ENCODE peak calls at places on chromosome 3, in six cellular contexts. C is psoas muscle; U is body of pancreas; G is RWPE2; S is CD8-positive, alpha-beta memory T cell; I is esophagus squamous epithelium. H is an unnamed sample. For H3K4me1, the result is how much of the 10 kb centered on the place peaks cover.

GRCh38 chr3:196165850-196166249 is 45.4 kb downstream of the ZDHHC19 start:
- DNase-seq in C (peak), U (no peak), G (no peak), S (no peak), I (no peak), H (no peak)

GRCh38 chr3:51544011-51544775 is 5.7 kb downstream of the RAD54L2 start:
- DNase-seq in C (no peak), U (no peak), G (no peak), S (no peak), I (no peak), H (no peak)

GRCh38 chr3:159765860-159766294 is 222.8 kb upstream of the IL12A start:
- DNase-seq in C (no peak), U (no peak), G (no peak), S (no peak), I (no peak), H (no peak)

GRCh38 chr3:179510496-179510895 is 52.2 kb upstream of the ACTL6A start:
- DNase-seq in C (no peak), U (no peak), G (no peak), S (no peak), I (no peak), H (no peak)

GRCh38 chr3:48575366-48575765 is 11.8 kb upstream of the UCN2 start:
- DNase-seq in C (no peak), U (no peak), G (no peak), S (no peak), I (no peak), H (no peak)

GRCh38 chr3:65728138-65728537 is 310.6 kb downstream of the MAGI1 start:
- DNase-seq in C (no peak), U (no peak), G (no peak), S (no peak), I (no peak), H (no peak)

GRCh38 chr3:182837855-182838454 is 44.7 kb downstream of the ATP11B start:
- DNase-seq in C (no peak), U (no peak), G (no peak), S (no peak), I (no peak), H (no peak)

GRCh38 chr3:119194237-119195150 is 21.1 kb downstream of the UPK1B start:
- DNase-seq in C (no peak), U (no peak), G (no peak), S (no peak), I (no peak), H (no peak)

GRCh38 chr3:124995460-124995994 is 60.3 kb downstream of the HEG1 start:
- DNase-seq in C (peak), U (peak), G (no peak), S (peak), I (no peak), H (peak)

GRCh38 chr3:188123170-188123920 is 30.6 kb upstream of the LPP start:
- DNase-seq in C (no peak), U (no peak), G (no peak), S (no peak), I (no peak), H (no peak)

GRCh38 chr3:10524799-10525301 is 19.5 kb upstream of the ATP2B2 start:
- DNase-seq in C (no peak), U (no peak), G (no peak), S (peak), I (no peak), H (peak)

GRCh38 chr3:112806903-112807302 is 39.8 kb downstream of the CD200R1L start:
- DNase-seq in C (no peak), U (no peak), G (no peak), S (no peak), I (no peak), H (no peak)

GRCh38 chr3:156787926-156788663 is 38.1 kb upstream of the LEKR1 start:
- DNase-seq in C (no peak), U (no peak), G (no peak), S (no peak), I (no peak), H (no peak)

GRCh38 chr3:110925804-110926203 is 145.8 kb upstream of the NECTIN3 start:
- DNase-seq in C (no peak), U (peak), G (no peak), S (no peak), I (no peak), H (no peak)

GRCh38 chr3:184562875-184563568 is 1.4 kb downstream of the EPHB3 start:
- DNase-seq in C (no peak), U (peak), G (no peak), S (no peak), I (no peak), H (no peak)
- H3K4me3 ChIP-seq in C (peak), U (peak), G (peak), S (no peak), I (peak), H (peak)

GRCh38 chr3:42009456-42009855 is 47.6 kb upstream of the ULK4 start:
- DNase-seq in C (no peak), U (no peak), G (no peak), S (no peak), I (no peak), H (no peak)
- H3K4me1 ChIP-seq in C (under half), U (under half), G (under half), S (under half), I (under half), H (under half)

GRCh38 chr3:30523366-30523765 is 83.0 kb upstream of the TGFBR2 start:
- DNase-seq in C (no peak), U (no peak), G (no peak), S (no peak), I (no peak), H (no peak)

GRCh38 chr3:30527186-30527585 is 79.2 kb upstream of the TGFBR2 start:
- DNase-seq in C (no peak), U (no peak), G (no peak), S (no peak), I (no peak), H (no peak)

GRCh38 chr3:30524357-30525040 is 81.9 kb upstream of the TGFBR2 start:
- DNase-seq in C (no peak), U (no peak), G (no peak), S (no peak), I (no peak), H (no peak)

GRCh38 chr3:30527720-30528119 is 78.7 kb upstream of the TGFBR2 start:
- DNase-seq in C (no peak), U (no peak), G (no peak), S (no peak), I (no peak), H (no peak)

GRCh38 chr3:30526031-30526430 is 80.4 kb upstream of the TGFBR2 start:
- DNase-seq in C (no peak), U (no peak), G (no peak), S (no peak), I (no peak), H (no peak)
- H3K4me3 ChIP-seq in C (no peak), U (no peak), G (no peak), S (no peak), I (no peak), H (no peak)

GRCh38 chr3:12630292-12630691 is 33.6 kb downstream of the RAF1 start:
- DNase-seq in C (no peak), U (no peak), G (no peak), S (no peak), I (no peak), H (no peak)
- H3K4me1 ChIP-seq in C (half or more), U (half or more), G (under half), S (under half), I (under half), H (half or more)

GRCh38 chr3:73502609-73503560 is 121.9 kb downstream of the PDZRN3 start:
- DNase-seq in C (peak), U (peak), G (no peak), S (no peak), I (no peak), H (peak)
- H3K4me3 ChIP-seq in C (peak), U (no peak), G (no peak), S (no peak), I (no peak), H (no peak)

GRCh38 chr3:72270072-72270611 is 485.2 kb upstream of the PROK2 start:
- DNase-seq in C (peak), U (peak), G (no peak), S (no peak), I (peak), H (peak)
- H3K4me1 ChIP-seq in C (under half), U (under half), G (under half), S (under half), I (under half), H (under half)

H was measured in right atrium auricular region.